ENCODE peak calls at places on chromosomes 16 and 17, in seven cellular contexts. C is AG09319, J is NCI-H1436, A is AG08396, O is SJCRH30, D is Calu3, Z is sciatic nerve. F is an unnamed sample.

GRCh38 chr16:88784074-88784855 is 755 bp downstream of the PIEZO1 start:
- DNase-seq in A (peak; percentile 84), Z (peak; percentile 86), D (peak; percentile 84), O (no peak), C (no peak), J (no peak), F (no peak)

GRCh38 chr16:31842864-31843263 is 30.7 kb upstream of the ZNF267 start:
- DNase-seq in O (no peak), Z (no peak), A (no peak), C (no peak), D (no peak), J (no peak), F (no peak)

GRCh38 chr17:7462474-7463367 is 16.7 kb downstream of the ZBTB4 start:
- DNase-seq in J (no peak), O (no peak), A (no peak), D (no peak), Z (no peak), C (no peak), F (no peak)

GRCh38 chr17:3907483-3908216 is 8.6 kb downstream of the P2RX1 start:
- DNase-seq in Z (no peak), C (no peak), J (no peak), A (no peak), D (no peak), O (no peak), F (no peak)

GRCh38 chr16:3456374-3456773 is 12.9 kb downstream of the NAA60 start:
- DNase-seq in C (no peak), O (no peak), A (no peak), D (no peak), Z (no peak), J (no peak), F (no peak)

GRCh38 chr17:17028059-17028877 is 14.0 kb upstream of the MPRIP start:
- DNase-seq in A (no peak), D (peak; percentile 97), C (no peak), Z (peak; percentile 90), O (peak; percentile 100), J (peak; percentile 68), F (no peak)

GRCh38 chr16:5060073-5060641 is 5.6 kb downstream of the C16orf89 start:
- DNase-seq in C (no peak), A (peak; percentile 1), O (no peak), J (no peak), Z (no peak), D (no peak), F (no peak)

GRCh38 chr17:28720247-28720996 is 637 bp downstream of the RPL23A start:
- DNase-seq in O (no peak), Z (no peak), J (no peak), A (no peak), D (no peak), C (no peak), F (no peak)

GRCh38 chr17:48816774-48817590 is at the start of gene TTLL6:
- DNase-seq in A (peak; percentile 80), C (no peak), J (peak; percentile 99), D (peak; percentile 96), Z (peak; percentile 82), O (peak; percentile 95), F (peak; percentile 30)

GRCh38 chr17:56592487-56593072 is 919 bp upstream of the NOG start:
- DNase-seq in J (peak; percentile 55), Z (peak; percentile 75), D (peak; percentile 75), C (no peak), A (peak; percentile 90), O (peak; percentile 61), F (no peak)

GRCh38 chr17:79337053-79337452 is 262.4 kb downstream of the ENGASE start:
- DNase-seq in J (no peak), Z (no peak), D (no peak), O (no peak), A (no peak), C (no peak), F (no peak)

GRCh38 chr17:73950515-73950914 is 253.0 kb upstream of the RPL38 start:
- DNase-seq in A (no peak), C (no peak), D (no peak), J (peak; percentile 18), O (no peak), Z (no peak), F (no peak)

GRCh38 chr16:73326770-73327470 is 279.0 kb upstream of the ZFHX3 start:
- DNase-seq in A (no peak), C (no peak), O (no peak), J (no peak), D (no peak), Z (no peak), F (no peak)

GRCh38 chr16:73151225-73151624 is 103.3 kb upstream of the ZFHX3 start:
- DNase-seq in C (no peak), Z (no peak), D (no peak), J (no peak), O (no peak), A (no peak), F (no peak)

GRCh38 chr16:30092373-30093010 is 768 bp upstream of the TBX6 start:
- DNase-seq in J (peak; percentile 76), O (peak; percentile 71), D (peak; percentile 73), C (no peak), Z (peak; percentile 81), A (peak; percentile 74), F (peak; percentile 23)

GRCh38 chr17:76480676-76481075 is 13.3 kb downstream of the AANAT start:
- DNase-seq in J (no peak), A (no peak), Z (no peak), D (no peak), O (peak; percentile 89), C (no peak), F (no peak)

GRCh38 chr16:54009464-54010176 is 277.0 kb downstream of the IRX3 start:
- DNase-seq in A (no peak), C (no peak), D (no peak), Z (no peak), J (no peak), O (no peak), F (no peak)

GRCh38 chr16:24869033-24869432 is 23.3 kb downstream of the SLC5A11 start:
- DNase-seq in Z (no peak), A (no peak), C (no peak), D (no peak), J (no peak), O (no peak), F (no peak)

GRCh38 chr17:66952031-66952524 is 12.4 kb upstream of the CACNG4 start:
- DNase-seq in O (peak; percentile 24), C (peak; percentile 56), A (peak; percentile 87), Z (no peak), D (peak; percentile 94), J (no peak), F (no peak)

GRCh38 chr17:15213381-15214087 is 51.6 kb downstream of the PMP22 start:
- DNase-seq in C (peak; percentile 24), D (no peak), J (peak; percentile 2), O (peak; percentile 35), A (no peak), Z (no peak), F (no peak)

GRCh38 chr16:19894586-19894985 is 9.9 kb upstream of the GPRC5B start:
- DNase-seq in J (no peak), A (no peak), O (no peak), D (no peak), C (no peak), Z (no peak), F (no peak)

GRCh38 chr17:75814900-75815373 is 29.3 kb downstream of the UNC13D start:
- DNase-seq in A (peak; percentile 56), C (no peak), Z (no peak), D (no peak), J (no peak), O (no peak), F (no peak)

GRCh38 chr17:81980122-81980521 is 2.7 kb downstream of the ASPSCR1 start:
- DNase-seq in C (no peak), D (no peak), A (no peak), O (no peak), Z (no peak), J (no peak), F (no peak)

GRCh38 chr16:86751081-86752030 is 173.0 kb downstream of the FOXL1 start:
- DNase-seq in A (peak; percentile 72), Z (no peak), D (no peak), J (no peak), C (peak; percentile 49), O (no peak), F (no peak)

GRCh38 chr17:3689262-3690093 is 6.5 kb downstream of the P2RX5 start:
- DNase-seq in A (no peak), D (no peak), C (no peak), O (no peak), J (no peak), Z (no peak), F (no peak)

GRCh38 chr17:17693253-17693954 is 12.1 kb downstream of the RAI1 start:
- DNase-seq in J (peak; percentile 69), Z (peak; percentile 73), O (peak; percentile 94), A (no peak), C (no peak), D (peak; percentile 64), F (peak; percentile 27)

GRCh38 chr17:5705876-5706420 is 121.6 kb upstream of the NLRP1 start:
- DNase-seq in Z (no peak), A (no peak), D (no peak), C (no peak), O (no peak), J (no peak), F (no peak)

GRCh38 chr16:84121007-84121406 is 4.3 kb upstream of the MBTPS1 start:
- DNase-seq in O (no peak), A (no peak), C (no peak), D (no peak), J (no peak), Z (no peak), F (no peak)

GRCh38 chr17:80605326-80606066 is 60.9 kb downstream of the RPTOR start:
- DNase-seq in D (peak; percentile 50), O (no peak), C (no peak), J (no peak), Z (no peak), A (no peak), F (no peak)

GRCh38 chr16:82699711-82700495 is 73.1 kb downstream of the CDH13 start:
- DNase-seq in O (no peak), C (peak; percentile 77), J (no peak), Z (no peak), A (peak; percentile 58), D (no peak), F (no peak)

F was measured in NCI-H2107.